ENCODE peak calls at places on chromosomes 6 and 20, in eight cellular contexts. Z is endothelial cell, T is right cardiac atrium, O is SJSA1, M is EL, Q is lower lobe of right lung, R is fibroblast of mammary gland, K is neural progenitor cell. N is an unnamed sample.

GRCh38 chr6:5132741-5133140 is 47.6 kb downstream of the PPP1R3G start:
- DNase-seq in Z (peak), T (peak), O (no peak), M (no peak), Q (peak), R (peak), K (peak), N (peak)

GRCh38 chr6:166341915-166342292 is 441 bp downstream of the SFT2D1 start:
- DNase-seq in Z (no peak), T (no peak), O (no peak), M (no peak), Q (peak), R (peak), K (peak), N (no peak)

GRCh38 chr6:14732845-14733757 is 512.8 kb upstream of the JARID2 start:
- DNase-seq in Z (no peak), T (no peak), O (peak), M (peak), Q (no peak), R (peak), K (no peak), N (peak)

GRCh38 chr6:16157909-16158308 is 29.0 kb downstream of the MYLIP start:
- DNase-seq in Z (no peak), T (peak), O (no peak), M (no peak), Q (no peak), R (no peak), K (peak), N (no peak)

GRCh38 chr6:87093651-87094050 is 1.3 kb downstream of the CGA start:
- DNase-seq in Z (no peak), T (no peak), O (no peak), M (peak), Q (no peak), R (peak), K (no peak), N (no peak)

GRCh38 chr20:45933231-45934045 is 1.0 kb upstream of the PCIF1 start:
- DNase-seq in Z (peak), T (peak), O (peak), M (peak), Q (peak), R (peak), K (peak), N (peak)

GRCh38 chr20:47799116-47799715 is 13.9 kb upstream of the SULF2 start:
- DNase-seq in Z (no peak), T (no peak), O (no peak), M (no peak), Q (no peak), R (no peak), K (no peak), N (no peak)

GRCh38 chr6:110816677-110817076 is 1.4 kb upstream of the CDK19 start:
- DNase-seq in Z (no peak), T (no peak), O (no peak), M (no peak), Q (no peak), R (no peak), K (no peak), N (no peak)